ENCODE peak calls at places on chromosomes 5 and 9, in seven cellular contexts. One of them, this sample, is unnamed.

GRCh38 chr5:139746691-139747582 is 48.7 kb upstream of the PSD2 start:
- DNase-seq in NCI-H446 treated with DMSO at 0.1 percent for 48 hours: peak; percentile 89
- DNase-seq in esophagus squamous epithelium: no peak
- DNase-seq in DMS 273 treated with DMSO at 0.1 percent for 48 hours: peak; percentile 89
- DNase-seq in stimulated activated CD4-positive, alpha-beta T cell treated with anti-CD3 and anti-CD28 coated beads, Interleukin-2, amount 100 ng/mL, for 48 hours: peak; percentile 48
- DNase-seq in HEK293T: no peak
- DNase-seq in psoas muscle: peak; percentile 45
- DNase-seq in this sample: no peak

GRCh38 chr9:87545858-87546257 is 48.2 kb downstream of the DAPK1 start:
- DNase-seq in NCI-H446 treated with DMSO at 0.1 percent for 48 hours: no peak
- DNase-seq in esophagus squamous epithelium: no peak
- DNase-seq in DMS 273 treated with DMSO at 0.1 percent for 48 hours: no peak
- DNase-seq in stimulated activated CD4-positive, alpha-beta T cell treated with anti-CD3 and anti-CD28 coated beads, Interleukin-2, amount 100 ng/mL, for 48 hours: no peak
- DNase-seq in HEK293T: no peak
- DNase-seq in psoas muscle: no peak
- DNase-seq in this sample: no peak

GRCh38 chr5:149267241-149267973 is 4.3 kb upstream of the AFAP1L1 start:
- DNase-seq in NCI-H446 treated with DMSO at 0.1 percent for 48 hours: no peak
- DNase-seq in esophagus squamous epithelium: no peak
- DNase-seq in DMS 273 treated with DMSO at 0.1 percent for 48 hours: no peak
- DNase-seq in stimulated activated CD4-positive, alpha-beta T cell treated with anti-CD3 and anti-CD28 coated beads, Interleukin-2, amount 100 ng/mL, for 48 hours: no peak
- DNase-seq in HEK293T: no peak
- DNase-seq in psoas muscle: no peak
- DNase-seq in this sample: no peak

GRCh38 chr5:127028822-127029457 is 1.4 kb downstream of the MARCHF3 start:
- DNase-seq in NCI-H446 treated with DMSO at 0.1 percent for 48 hours: no peak
- DNase-seq in esophagus squamous epithelium: peak; percentile 6
- DNase-seq in DMS 273 treated with DMSO at 0.1 percent for 48 hours: peak; percentile 61
- DNase-seq in stimulated activated CD4-positive, alpha-beta T cell treated with anti-CD3 and anti-CD28 coated beads, Interleukin-2, amount 100 ng/mL, for 48 hours: no peak
- DNase-seq in HEK293T: peak; percentile 46
- DNase-seq in psoas muscle: no peak
- DNase-seq in this sample: no peak

GRCh38 chr5:135007305-135007704 is 26.7 kb downstream of the PITX1 start:
- DNase-seq in NCI-H446 treated with DMSO at 0.1 percent for 48 hours: no peak
- DNase-seq in esophagus squamous epithelium: no peak
- DNase-seq in DMS 273 treated with DMSO at 0.1 percent for 48 hours: no peak
- DNase-seq in stimulated activated CD4-positive, alpha-beta T cell treated with anti-CD3 and anti-CD28 coated beads, Interleukin-2, amount 100 ng/mL, for 48 hours: no peak
- DNase-seq in HEK293T: no peak
- DNase-seq in psoas muscle: no peak
- DNase-seq in this sample: no peak

GRCh38 chr5:161546463-161547301 is at the start of gene GABRB2:
- DNase-seq in NCI-H446 treated with DMSO at 0.1 percent for 48 hours: peak; percentile 64
- DNase-seq in esophagus squamous epithelium: no peak
- DNase-seq in DMS 273 treated with DMSO at 0.1 percent for 48 hours: peak; percentile 19
- DNase-seq in stimulated activated CD4-positive, alpha-beta T cell treated with anti-CD3 and anti-CD28 coated beads, Interleukin-2, amount 100 ng/mL, for 48 hours: no peak
- DNase-seq in HEK293T: peak; percentile 31
- DNase-seq in psoas muscle: peak; percentile 54
- DNase-seq in this sample: no peak

GRCh38 chr5:57327934-57328333 is 154.1 kb downstream of the GPBP1 start:
- DNase-seq in NCI-H446 treated with DMSO at 0.1 percent for 48 hours: no peak
- DNase-seq in esophagus squamous epithelium: no peak
- DNase-seq in DMS 273 treated with DMSO at 0.1 percent for 48 hours: no peak
- DNase-seq in stimulated activated CD4-positive, alpha-beta T cell treated with anti-CD3 and anti-CD28 coated beads, Interleukin-2, amount 100 ng/mL, for 48 hours: no peak
- DNase-seq in HEK293T: no peak
- DNase-seq in psoas muscle: no peak
- DNase-seq in this sample: no peak

GRCh38 chr9:121498150-121498486 is 1.5 kb downstream of the GGTA1 start:
- DNase-seq in NCI-H446 treated with DMSO at 0.1 percent for 48 hours: peak; percentile 45
- DNase-seq in esophagus squamous epithelium: no peak
- DNase-seq in DMS 273 treated with DMSO at 0.1 percent for 48 hours: peak; percentile 81
- DNase-seq in stimulated activated CD4-positive, alpha-beta T cell treated with anti-CD3 and anti-CD28 coated beads, Interleukin-2, amount 100 ng/mL, for 48 hours: peak; percentile 40
- DNase-seq in HEK293T: peak; percentile 85
- DNase-seq in psoas muscle: no peak
- DNase-seq in this sample: peak; percentile 94

GRCh38 chr5:181044093-181044599 is 4.1 kb downstream of the BTNL9 start:
- DNase-seq in NCI-H446 treated with DMSO at 0.1 percent for 48 hours: no peak
- DNase-seq in esophagus squamous epithelium: no peak
- DNase-seq in DMS 273 treated with DMSO at 0.1 percent for 48 hours: no peak
- DNase-seq in stimulated activated CD4-positive, alpha-beta T cell treated with anti-CD3 and anti-CD28 coated beads, Interleukin-2, amount 100 ng/mL, for 48 hours: no peak
- DNase-seq in HEK293T: no peak
- DNase-seq in psoas muscle: no peak
- DNase-seq in this sample: no peak

GRCh38 chr5:71978216-71978615 is 129.1 kb upstream of the MAP1B start:
- DNase-seq in NCI-H446 treated with DMSO at 0.1 percent for 48 hours: no peak
- DNase-seq in esophagus squamous epithelium: no peak
- DNase-seq in DMS 273 treated with DMSO at 0.1 percent for 48 hours: no peak
- DNase-seq in stimulated activated CD4-positive, alpha-beta T cell treated with anti-CD3 and anti-CD28 coated beads, Interleukin-2, amount 100 ng/mL, for 48 hours: no peak
- DNase-seq in HEK293T: no peak
- DNase-seq in psoas muscle: no peak
- DNase-seq in this sample: no peak

GRCh38 chr5:55993013-55993412 is 1.8 kb downstream of the IL6ST start:
- DNase-seq in NCI-H446 treated with DMSO at 0.1 percent for 48 hours: no peak
- DNase-seq in esophagus squamous epithelium: no peak
- DNase-seq in DMS 273 treated with DMSO at 0.1 percent for 48 hours: no peak
- DNase-seq in stimulated activated CD4-positive, alpha-beta T cell treated with anti-CD3 and anti-CD28 coated beads, Interleukin-2, amount 100 ng/mL, for 48 hours: no peak
- DNase-seq in HEK293T: peak; percentile 33
- DNase-seq in psoas muscle: no peak
- DNase-seq in this sample: no peak

GRCh38 chr9:87178353-87178752 is 231.0 kb upstream of the GAS1 start:
- DNase-seq in NCI-H446 treated with DMSO at 0.1 percent for 48 hours: no peak
- DNase-seq in esophagus squamous epithelium: no peak
- DNase-seq in DMS 273 treated with DMSO at 0.1 percent for 48 hours: no peak
- DNase-seq in stimulated activated CD4-positive, alpha-beta T cell treated with anti-CD3 and anti-CD28 coated beads, Interleukin-2, amount 100 ng/mL, for 48 hours: no peak
- DNase-seq in HEK293T: no peak
- DNase-seq in psoas muscle: no peak
- DNase-seq in this sample: no peak

GRCh38 chr5:64457846-64458245 is 48.0 kb upstream of the RGS7BP start:
- DNase-seq in NCI-H446 treated with DMSO at 0.1 percent for 48 hours: no peak
- DNase-seq in esophagus squamous epithelium: no peak
- DNase-seq in DMS 273 treated with DMSO at 0.1 percent for 48 hours: no peak
- DNase-seq in stimulated activated CD4-positive, alpha-beta T cell treated with anti-CD3 and anti-CD28 coated beads, Interleukin-2, amount 100 ng/mL, for 48 hours: no peak
- DNase-seq in HEK293T: no peak
- DNase-seq in psoas muscle: no peak
- DNase-seq in this sample: no peak

GRCh38 chr9:109506097-109506712 is 8.1 kb upstream of the PTPN3 start:
- DNase-seq in NCI-H446 treated with DMSO at 0.1 percent for 48 hours: no peak
- DNase-seq in esophagus squamous epithelium: no peak
- DNase-seq in DMS 273 treated with DMSO at 0.1 percent for 48 hours: no peak
- DNase-seq in stimulated activated CD4-positive, alpha-beta T cell treated with anti-CD3 and anti-CD28 coated beads, Interleukin-2, amount 100 ng/mL, for 48 hours: no peak
- DNase-seq in HEK293T: no peak
- DNase-seq in psoas muscle: no peak
- DNase-seq in this sample: no peak

GRCh38 chr9:127388856-127389238 is 8.1 kb upstream of the SLC2A8 start:
- DNase-seq in NCI-H446 treated with DMSO at 0.1 percent for 48 hours: no peak
- DNase-seq in esophagus squamous epithelium: no peak
- DNase-seq in DMS 273 treated with DMSO at 0.1 percent for 48 hours: no peak
- DNase-seq in stimulated activated CD4-positive, alpha-beta T cell treated with anti-CD3 and anti-CD28 coated beads, Interleukin-2, amount 100 ng/mL, for 48 hours: no peak
- DNase-seq in HEK293T: no peak
- DNase-seq in psoas muscle: no peak
- DNase-seq in this sample: peak; percentile 47

GRCh38 chr5:62268239-62268638 is 37.8 kb upstream of the KIF2A start:
- DNase-seq in NCI-H446 treated with DMSO at 0.1 percent for 48 hours: no peak
- DNase-seq in esophagus squamous epithelium: no peak
- DNase-seq in DMS 273 treated with DMSO at 0.1 percent for 48 hours: peak; percentile 5
- DNase-seq in stimulated activated CD4-positive, alpha-beta T cell treated with anti-CD3 and anti-CD28 coated beads, Interleukin-2, amount 100 ng/mL, for 48 hours: no peak
- DNase-seq in HEK293T: no peak
- DNase-seq in psoas muscle: no peak
- DNase-seq in this sample: no peak

GRCh38 chr9:128553695-128554094 is 1.3 kb downstream of the SPTAN1 start:
- DNase-seq in NCI-H446 treated with DMSO at 0.1 percent for 48 hours: no peak
- DNase-seq in esophagus squamous epithelium: no peak
- DNase-seq in DMS 273 treated with DMSO at 0.1 percent for 48 hours: no peak
- DNase-seq in stimulated activated CD4-positive, alpha-beta T cell treated with anti-CD3 and anti-CD28 coated beads, Interleukin-2, amount 100 ng/mL, for 48 hours: no peak
- DNase-seq in HEK293T: no peak
- DNase-seq in psoas muscle: no peak
- DNase-seq in this sample: peak; percentile 73

GRCh38 chr9:16866542-16866941 is 3.9 kb downstream of the BNC2 start:
- DNase-seq in NCI-H446 treated with DMSO at 0.1 percent for 48 hours: peak; percentile 17
- DNase-seq in esophagus squamous epithelium: no peak
- DNase-seq in DMS 273 treated with DMSO at 0.1 percent for 48 hours: no peak
- DNase-seq in stimulated activated CD4-positive, alpha-beta T cell treated with anti-CD3 and anti-CD28 coated beads, Interleukin-2, amount 100 ng/mL, for 48 hours: no peak
- DNase-seq in HEK293T: no peak
- DNase-seq in psoas muscle: no peak
- DNase-seq in this sample: no peak

GRCh38 chr9:134329886-134330285 is 3.6 kb downstream of the RXRA start:
- DNase-seq in NCI-H446 treated with DMSO at 0.1 percent for 48 hours: no peak
- DNase-seq in esophagus squamous epithelium: no peak
- DNase-seq in DMS 273 treated with DMSO at 0.1 percent for 48 hours: no peak
- DNase-seq in stimulated activated CD4-positive, alpha-beta T cell treated with anti-CD3 and anti-CD28 coated beads, Interleukin-2, amount 100 ng/mL, for 48 hours: no peak
- DNase-seq in HEK293T: no peak
- DNase-seq in psoas muscle: peak; percentile 76
- DNase-seq in this sample: no peak

GRCh38 chr9:117957267-117957666 is 253.1 kb downstream of the TLR4 start:
- DNase-seq in NCI-H446 treated with DMSO at 0.1 percent for 48 hours: peak; percentile 20
- DNase-seq in esophagus squamous epithelium: no peak
- DNase-seq in DMS 273 treated with DMSO at 0.1 percent for 48 hours: peak; percentile 78
- DNase-seq in stimulated activated CD4-positive, alpha-beta T cell treated with anti-CD3 and anti-CD28 coated beads, Interleukin-2, amount 100 ng/mL, for 48 hours: no peak
- DNase-seq in HEK293T: no peak
- DNase-seq in psoas muscle: no peak
- DNase-seq in this sample: no peak

GRCh38 chr5:54792611-54793404 is 192.6 kb downstream of the ESM1 start:
- DNase-seq in NCI-H446 treated with DMSO at 0.1 percent for 48 hours: peak; percentile 76
- DNase-seq in esophagus squamous epithelium: no peak
- DNase-seq in DMS 273 treated with DMSO at 0.1 percent for 48 hours: no peak
- DNase-seq in stimulated activated CD4-positive, alpha-beta T cell treated with anti-CD3 and anti-CD28 coated beads, Interleukin-2, amount 100 ng/mL, for 48 hours: no peak
- DNase-seq in HEK293T: no peak
- DNase-seq in psoas muscle: no peak
- DNase-seq in this sample: no peak

GRCh38 chr9:71737455-71737854 is 30.9 kb downstream of the CEMIP2 start:
- DNase-seq in NCI-H446 treated with DMSO at 0.1 percent for 48 hours: no peak
- DNase-seq in esophagus squamous epithelium: no peak
- DNase-seq in DMS 273 treated with DMSO at 0.1 percent for 48 hours: no peak
- DNase-seq in stimulated activated CD4-positive, alpha-beta T cell treated with anti-CD3 and anti-CD28 coated beads, Interleukin-2, amount 100 ng/mL, for 48 hours: no peak
- DNase-seq in HEK293T: no peak
- DNase-seq in psoas muscle: no peak
- DNase-seq in this sample: no peak

GRCh38 chr9:127904518-127904887 is 5.1 kb upstream of the ST6GALNAC6 start:
- DNase-seq in NCI-H446 treated with DMSO at 0.1 percent for 48 hours: no peak
- DNase-seq in esophagus squamous epithelium: no peak
- DNase-seq in DMS 273 treated with DMSO at 0.1 percent for 48 hours: no peak
- DNase-seq in stimulated activated CD4-positive, alpha-beta T cell treated with anti-CD3 and anti-CD28 coated beads, Interleukin-2, amount 100 ng/mL, for 48 hours: no peak
- DNase-seq in HEK293T: no peak
- DNase-seq in psoas muscle: no peak
- DNase-seq in this sample: no peak

GRCh38 chr5:88827997-88828396 is 55.0 kb downstream of the MEF2C start:
- DNase-seq in NCI-H446 treated with DMSO at 0.1 percent for 48 hours: no peak
- DNase-seq in esophagus squamous epithelium: no peak
- DNase-seq in DMS 273 treated with DMSO at 0.1 percent for 48 hours: no peak
- DNase-seq in stimulated activated CD4-positive, alpha-beta T cell treated with anti-CD3 and anti-CD28 coated beads, Interleukin-2, amount 100 ng/mL, for 48 hours: no peak
- DNase-seq in HEK293T: no peak
- DNase-seq in psoas muscle: no peak
- DNase-seq in this sample: peak; percentile 62

GRCh38 chr5:96628406-96628805 is 33.8 kb upstream of the CAST start:
- DNase-seq in NCI-H446 treated with DMSO at 0.1 percent for 48 hours: no peak
- DNase-seq in esophagus squamous epithelium: no peak
- DNase-seq in DMS 273 treated with DMSO at 0.1 percent for 48 hours: no peak
- DNase-seq in stimulated activated CD4-positive, alpha-beta T cell treated with anti-CD3 and anti-CD28 coated beads, Interleukin-2, amount 100 ng/mL, for 48 hours: no peak
- DNase-seq in HEK293T: no peak
- DNase-seq in psoas muscle: no peak
- DNase-seq in this sample: no peak

GRCh38 chr9:117784996-117785395 is 80.8 kb downstream of the TLR4 start:
- DNase-seq in NCI-H446 treated with DMSO at 0.1 percent for 48 hours: no peak
- DNase-seq in esophagus squamous epithelium: no peak
- DNase-seq in DMS 273 treated with DMSO at 0.1 percent for 48 hours: no peak
- DNase-seq in stimulated activated CD4-positive, alpha-beta T cell treated with anti-CD3 and anti-CD28 coated beads, Interleukin-2, amount 100 ng/mL, for 48 hours: no peak
- DNase-seq in HEK293T: no peak
- DNase-seq in psoas muscle: no peak
- DNase-seq in this sample: no peak

GRCh38 chr9:97484134-97484533 is 17.3 kb upstream of the TMOD1 start:
- DNase-seq in NCI-H446 treated with DMSO at 0.1 percent for 48 hours: no peak
- DNase-seq in esophagus squamous epithelium: no peak
- DNase-seq in DMS 273 treated with DMSO at 0.1 percent for 48 hours: no peak
- DNase-seq in stimulated activated CD4-positive, alpha-beta T cell treated with anti-CD3 and anti-CD28 coated beads, Interleukin-2, amount 100 ng/mL, for 48 hours: no peak
- DNase-seq in HEK293T: no peak
- DNase-seq in psoas muscle: no peak
- DNase-seq in this sample: no peak

GRCh38 chr5:22699319-22699718 is 153.8 kb downstream of the CDH12 start:
- DNase-seq in NCI-H446 treated with DMSO at 0.1 percent for 48 hours: no peak
- DNase-seq in esophagus squamous epithelium: no peak
- DNase-seq in DMS 273 treated with DMSO at 0.1 percent for 48 hours: no peak
- DNase-seq in stimulated activated CD4-positive, alpha-beta T cell treated with anti-CD3 and anti-CD28 coated beads, Interleukin-2, amount 100 ng/mL, for 48 hours: no peak
- DNase-seq in HEK293T: no peak
- DNase-seq in psoas muscle: no peak
- DNase-seq in this sample: peak; percentile 66

GRCh38 chr5:59061377-59061776 is 478.5 kb downstream of the RAB3C start:
- DNase-seq in NCI-H446 treated with DMSO at 0.1 percent for 48 hours: no peak
- DNase-seq in esophagus squamous epithelium: no peak
- DNase-seq in DMS 273 treated with DMSO at 0.1 percent for 48 hours: no peak
- DNase-seq in stimulated activated CD4-positive, alpha-beta T cell treated with anti-CD3 and anti-CD28 coated beads, Interleukin-2, amount 100 ng/mL, for 48 hours: no peak
- DNase-seq in HEK293T: no peak
- DNase-seq in psoas muscle: no peak
- DNase-seq in this sample: no peak

GRCh38 chr5:96143450-96143849 is 181.8 kb upstream of the ELL2 start:
- DNase-seq in NCI-H446 treated with DMSO at 0.1 percent for 48 hours: no peak
- DNase-seq in esophagus squamous epithelium: no peak
- DNase-seq in DMS 273 treated with DMSO at 0.1 percent for 48 hours: no peak
- DNase-seq in stimulated activated CD4-positive, alpha-beta T cell treated with anti-CD3 and anti-CD28 coated beads, Interleukin-2, amount 100 ng/mL, for 48 hours: no peak
- DNase-seq in HEK293T: no peak
- DNase-seq in psoas muscle: no peak
- DNase-seq in this sample: no peak

GRCh38 chr5:150117945-150118560 is 31.7 kb upstream of the CSF1R start:
- DNase-seq in NCI-H446 treated with DMSO at 0.1 percent for 48 hours: no peak
- DNase-seq in esophagus squamous epithelium: no peak
- DNase-seq in DMS 273 treated with DMSO at 0.1 percent for 48 hours: no peak
- DNase-seq in stimulated activated CD4-positive, alpha-beta T cell treated with anti-CD3 and anti-CD28 coated beads, Interleukin-2, amount 100 ng/mL, for 48 hours: no peak
- DNase-seq in HEK293T: no peak
- DNase-seq in psoas muscle: no peak
- DNase-seq in this sample: no peak

GRCh38 chr9:137168575-137168906 is 1.3 kb downstream of the LRRC26 start:
- DNase-seq in NCI-H446 treated with DMSO at 0.1 percent for 48 hours: no peak
- DNase-seq in esophagus squamous epithelium: no peak
- DNase-seq in DMS 273 treated with DMSO at 0.1 percent for 48 hours: no peak
- DNase-seq in stimulated activated CD4-positive, alpha-beta T cell treated with anti-CD3 and anti-CD28 coated beads, Interleukin-2, amount 100 ng/mL, for 48 hours: no peak
- DNase-seq in HEK293T: no peak
- DNase-seq in psoas muscle: no peak
- DNase-seq in this sample: no peak

GRCh38 chr5:180642181-180643140 is 6.9 kb downstream of the FLT4 start:
- DNase-seq in NCI-H446 treated with DMSO at 0.1 percent for 48 hours: no peak
- DNase-seq in esophagus squamous epithelium: no peak
- DNase-seq in DMS 273 treated with DMSO at 0.1 percent for 48 hours: no peak
- DNase-seq in stimulated activated CD4-positive, alpha-beta T cell treated with anti-CD3 and anti-CD28 coated beads, Interleukin-2, amount 100 ng/mL, for 48 hours: no peak
- DNase-seq in HEK293T: no peak
- DNase-seq in psoas muscle: no peak
- DNase-seq in this sample: no peak

GRCh38 chr5:31481531-31481930 is 50.4 kb downstream of the DROSHA start:
- DNase-seq in NCI-H446 treated with DMSO at 0.1 percent for 48 hours: no peak
- DNase-seq in esophagus squamous epithelium: no peak
- DNase-seq in DMS 273 treated with DMSO at 0.1 percent for 48 hours: no peak
- DNase-seq in stimulated activated CD4-positive, alpha-beta T cell treated with anti-CD3 and anti-CD28 coated beads, Interleukin-2, amount 100 ng/mL, for 48 hours: no peak
- DNase-seq in HEK293T: no peak
- DNase-seq in psoas muscle: no peak
- DNase-seq in this sample: no peak

GRCh38 chr9:18429065-18429464 is 44.9 kb upstream of the ADAMTSL1 start:
- DNase-seq in NCI-H446 treated with DMSO at 0.1 percent for 48 hours: no peak
- DNase-seq in esophagus squamous epithelium: no peak
- DNase-seq in DMS 273 treated with DMSO at 0.1 percent for 48 hours: no peak
- DNase-seq in stimulated activated CD4-positive, alpha-beta T cell treated with anti-CD3 and anti-CD28 coated beads, Interleukin-2, amount 100 ng/mL, for 48 hours: no peak
- DNase-seq in HEK293T: no peak
- DNase-seq in psoas muscle: no peak
- DNase-seq in this sample: no peak

GRCh38 chr5:124824637-124825158 is 78.3 kb upstream of the ZNF608 start:
- DNase-seq in NCI-H446 treated with DMSO at 0.1 percent for 48 hours: no peak
- DNase-seq in esophagus squamous epithelium: no peak
- DNase-seq in DMS 273 treated with DMSO at 0.1 percent for 48 hours: no peak
- DNase-seq in stimulated activated CD4-positive, alpha-beta T cell treated with anti-CD3 and anti-CD28 coated beads, Interleukin-2, amount 100 ng/mL, for 48 hours: no peak
- DNase-seq in HEK293T: no peak
- DNase-seq in psoas muscle: no peak
- DNase-seq in this sample: no peak

GRCh38 chr9:92278117-92278516 is 15.4 kb downstream of the IARS1 start:
- DNase-seq in NCI-H446 treated with DMSO at 0.1 percent for 48 hours: no peak
- DNase-seq in esophagus squamous epithelium: no peak
- DNase-seq in DMS 273 treated with DMSO at 0.1 percent for 48 hours: no peak
- DNase-seq in stimulated activated CD4-positive, alpha-beta T cell treated with anti-CD3 and anti-CD28 coated beads, Interleukin-2, amount 100 ng/mL, for 48 hours: no peak
- DNase-seq in HEK293T: no peak
- DNase-seq in psoas muscle: no peak
- DNase-seq in this sample: no peak

This sample was measured in Karpas-422.